ENCODE peak calls at places on chromosome 21, in ten cellular contexts. F is H4; O is fibroblast of the conjunctiva; G is foreskin keratinocyte; Z is activated naive CD8-positive, alpha-beta T cell treated with anti-CD3 and anti-CD28 coated beads, Interleukin-2, amount 50 U/mL, for 24 hours; Y is HFFc6; K is activated CD4-positive, CD25-positive, alpha-beta regulatory T cell treated with anti-CD3 and anti-CD28 coated beads, Interleukin-2, amount 50 U/mL, for 72 hours; C is M059J; M is DMS 273 treated with DMSO at 0.1 percent for 48 hours; D is anterior cingulate cortex. J is an unnamed sample.

GRCh38 chr21:43306911-43307676 is 119.8 kb downstream of the SIK1 start:
- DNase-seq in O (no peak), Y (peak; percentile 56), G (peak; percentile 75), C (peak; percentile 96), K (peak; percentile 47), F (peak; percentile 82), D (no peak), M (no peak), Z (peak; percentile 32), J (no peak)

GRCh38 chr21:37792046-37792445 is 124.2 kb downstream of the KCNJ6 start:
- DNase-seq in F (no peak), C (no peak), D (no peak), G (no peak), Z (no peak), M (no peak), Y (no peak), O (no peak), K (no peak), J (no peak)

GRCh38 chr21:26226724-26227123 is 56.2 kb upstream of the APP start:
- DNase-seq in D (no peak), O (no peak), G (no peak), K (no peak), Y (no peak), Z (no peak), C (no peak), F (no peak), M (no peak), J (no peak)

GRCh38 chr21:34840693-34841092 is 171.9 kb downstream of the CLIC6 start:
- DNase-seq in Z (no peak), G (no peak), F (no peak), O (no peak), K (no peak), D (no peak), M (no peak), C (no peak), Y (no peak), J (no peak)

GRCh38 chr21:29549614-29550013 is 250.9 kb downstream of the BACH1 start:
- DNase-seq in O (no peak), D (no peak), C (no peak), K (no peak), F (no peak), Z (no peak), Y (no peak), G (no peak), M (no peak), J (no peak)

GRCh38 chr21:45511661-45512431 is 30.4 kb downstream of the SLC19A1 start:
- DNase-seq in G (no peak), M (no peak), C (no peak), K (no peak), Z (no peak), D (no peak), Y (no peak), O (no peak), F (no peak), J (no peak)

GRCh38 chr21:26389971-26390641 is 183.0 kb downstream of the CYYR1 start:
- DNase-seq in C (peak; percentile 83), M (peak; percentile 91), Y (peak; percentile 85), Z (no peak), G (peak; percentile 100), K (no peak), F (peak; percentile 21), D (no peak), O (no peak), J (no peak)

GRCh38 chr21:33078907-33079582 is 9.1 kb downstream of the OLIG1 start:
- DNase-seq in Z (peak; percentile 42), F (peak; percentile 96), D (peak; percentile 60), K (no peak), G (peak; percentile 31), O (no peak), M (no peak), C (peak; percentile 95), Y (peak; percentile 51), J (peak; percentile 71)

GRCh38 chr21:38266732-38267131 is 9.9 kb downstream of the KCNJ15 start:
- DNase-seq in F (no peak), Y (peak; percentile 57), G (peak; percentile 54), O (peak; percentile 20), M (no peak), D (no peak), Z (no peak), K (no peak), C (peak; percentile 76), J (no peak)

GRCh38 chr21:25313891-25314646 is 293.2 kb downstream of the MRPL39 start:
- DNase-seq in G (no peak), D (no peak), O (peak; percentile 16), K (no peak), C (peak; percentile 53), Y (peak; percentile 27), Z (no peak), M (no peak), F (peak; percentile 29), J (no peak)

GRCh38 chr21:43733529-43734071 is 14.7 kb downstream of the PDXK start:
- DNase-seq in O (no peak), D (no peak), C (no peak), K (no peak), F (no peak), M (no peak), Z (no peak), G (no peak), Y (peak; percentile 74), J (no peak)

GRCh38 chr21:15241997-15242767 is 177.4 kb upstream of the NRIP1 start:
- DNase-seq in F (no peak), G (no peak), M (no peak), Z (no peak), D (no peak), O (no peak), K (no peak), C (no peak), Y (no peak), J (no peak)

GRCh38 chr21:36848875-36849274 is 117.6 kb downstream of the HLCS start:
- DNase-seq in K (no peak), Z (no peak), G (no peak), Y (no peak), O (no peak), C (no peak), F (no peak), M (no peak), D (no peak), J (no peak)

GRCh38 chr21:41871302-41872030 is 7.7 kb downstream of the PRDM15 start:
- DNase-seq in G (no peak), Z (no peak), K (no peak), M (no peak), C (no peak), Y (no peak), D (no peak), F (no peak), O (no peak), J (no peak)

GRCh38 chr21:25551548-25551947 is 55.7 kb downstream of the MRPL39 start:
- DNase-seq in Y (no peak), F (no peak), O (no peak), M (no peak), K (no peak), C (no peak), Z (no peak), G (no peak), D (no peak), J (no peak)

GRCh38 chr21:26366781-26367180 is 196.2 kb upstream of the APP start:
- DNase-seq in O (no peak), Y (peak; percentile 3), G (no peak), D (no peak), K (no peak), Z (no peak), F (no peak), C (peak; percentile 17), M (no peak), J (no peak)

GRCh38 chr21:41068411-41069304 is 99.3 kb upstream of the BACE2 start:
- DNase-seq in O (peak; percentile 36), F (peak; percentile 73), D (peak; percentile 78), K (peak; percentile 69), M (peak; percentile 22), C (peak; percentile 72), Z (peak; percentile 83), G (peak; percentile 37), Y (peak; percentile 41), J (no peak)

GRCh38 chr21:34942911-34943310 is 106.2 kb downstream of the RUNX1 start:
- DNase-seq in K (no peak), O (no peak), M (no peak), C (no peak), G (no peak), F (no peak), Z (no peak), Y (no peak), D (no peak), J (no peak)

GRCh38 chr21:26165331-26165730 is 5.2 kb downstream of the APP start:
- DNase-seq in K (no peak), G (peak; percentile 31), Z (no peak), M (no peak), O (no peak), C (peak; percentile 30), D (no peak), Y (no peak), F (no peak), J (no peak)

GRCh38 chr21:29673096-29673610 is 266.6 kb downstream of the GRIK1 start:
- DNase-seq in G (no peak), Z (no peak), F (no peak), K (no peak), C (no peak), O (no peak), M (no peak), Y (no peak), D (no peak), J (no peak)

GRCh38 chr21:34890724-34891609 is 158.1 kb downstream of the RUNX1 start:
- DNase-seq in D (no peak), G (no peak), O (no peak), M (no peak), F (no peak), K (peak; percentile 42), Y (no peak), C (peak; percentile 67), Z (peak; percentile 27), J (no peak)

GRCh38 chr21:42627527-42628289 is 25.7 kb upstream of the PDE9A start:
- DNase-seq in O (no peak), M (no peak), Y (no peak), G (no peak), D (no peak), Z (no peak), K (peak; percentile 25), F (no peak), C (no peak), J (peak; percentile 49)

GRCh38 chr21:44751799-44752636 is 40.6 kb upstream of the TSPEAR start:
- DNase-seq in Y (no peak), G (no peak), Z (no peak), M (no peak), O (no peak), K (no peak), F (no peak), D (no peak), C (no peak), J (no peak)